ENCODE peak calls at places on chromosomes 13 and 19, in nine cellular contexts. N, J, L, C, H, W, V, Z and O are unnamed samples.
A peak's percentile ranks its signal among the peaks of the same experiment; 100 is the strongest.

GRCh38 chr13:73835138-73835721 is 299.0 kb downstream of the KLF12 start:
- DNase-seq in N (no peak), J (no peak), L (peak; percentile 28), C (no peak), H (no peak), W (no peak), V (no peak), Z (peak; percentile 56), O (no peak)

GRCh38 chr19:51511353-51511752 is 9.8 kb upstream of the SIGLEC12 start:
- DNase-seq in N (no peak), J (no peak), L (no peak), C (no peak), H (no peak), W (no peak), V (no peak), Z (no peak), O (no peak)

GRCh38 chr19:33269016-33269415 is 33.3 kb downstream of the CEBPA start:
- DNase-seq in N (no peak), J (no peak), L (no peak), C (no peak), H (no peak), W (peak; percentile 15), V (no peak), Z (no peak), O (no peak)

GRCh38 chr19:29660835-29661234 is 4.4 kb upstream of the PLEKHF1 start:
- DNase-seq in N (no peak), J (no peak), L (no peak), C (no peak), H (no peak), W (no peak), V (no peak), Z (no peak), O (no peak)

GRCh38 chr13:105972811-105973590 is 562.5 kb downstream of the EFNB2 start:
- DNase-seq in N (no peak), J (no peak), L (no peak), C (no peak), H (no peak), W (no peak), V (no peak), Z (no peak), O (no peak)

GRCh38 chr13:64332048-64332447 is 2898.1 kb downstream of the PCDH9 start:
- DNase-seq in N (no peak), J (no peak), L (no peak), C (no peak), H (no peak), W (no peak), V (no peak), Z (peak; percentile 10), O (no peak)

GRCh38 chr13:51923983-51924539 is 62.3 kb downstream of the CCDC70 start:
- DNase-seq in N (no peak), J (no peak), L (peak; percentile 30), C (no peak), H (peak; percentile 25), W (no peak), V (no peak), Z (no peak), O (no peak)

GRCh38 chr19:28207244-28207643 is 1005.7 kb downstream of the UQCRFS1 start:
- DNase-seq in N (no peak), J (no peak), L (no peak), C (no peak), H (no peak), W (no peak), V (no peak), Z (no peak), O (no peak)

GRCh38 chr19:10769533-10770491 is 51.9 kb downstream of the DNM2 start:
- DNase-seq in N (peak; percentile 64), J (no peak), L (no peak), C (peak; percentile 50), H (peak; percentile 36), W (peak; percentile 73), V (peak; percentile 33), Z (peak; percentile 26), O (peak; percentile 73)

GRCh38 chr13:26914624-26915023 is 154.0 kb upstream of the GPR12 start:
- DNase-seq in N (no peak), J (no peak), L (no peak), C (no peak), H (no peak), W (no peak), V (no peak), Z (no peak), O (no peak)

GRCh38 chr13:45466359-45466758 is 1.6 kb downstream of the COG3 start:
- DNase-seq in N (no peak), J (no peak), L (no peak), C (no peak), H (no peak), W (no peak), V (no peak), Z (no peak), O (no peak)

GRCh38 chr19:34179066-34179465 is 6.8 kb downstream of the LSM14A start:
- DNase-seq in N (no peak), J (no peak), L (no peak), C (no peak), H (no peak), W (no peak), V (no peak), Z (no peak), O (no peak)

GRCh38 chr19:39539165-39539518 is 819 bp downstream of the EID2 start:
- DNase-seq in N (no peak), J (no peak), L (peak; percentile 78), C (no peak), H (no peak), W (no peak), V (no peak), Z (peak; percentile 54), O (no peak)

GRCh38 chr13:35630551-35631275 is 154.2 kb upstream of the MAB21L1 start:
- DNase-seq in N (no peak), J (no peak), L (peak; percentile 15), C (no peak), H (no peak), W (no peak), V (no peak), Z (peak; percentile 70), O (no peak)

GRCh38 chr19:49057636-49058234 is at the start of gene CGB7:
- DNase-seq in N (peak; percentile 56), J (peak; percentile 56), L (peak; percentile 77), C (peak; percentile 73), H (peak; percentile 81), W (peak; percentile 83), V (peak; percentile 78), Z (peak; percentile 35), O (peak; percentile 79)

GRCh38 chr19:813359-814107 is 8.2 kb downstream of the PLPPR3 start:
- DNase-seq in N (no peak), J (no peak), L (no peak), C (no peak), H (no peak), W (no peak), V (no peak), Z (no peak), O (no peak)

GRCh38 chr13:62838891-62839290 is 1423.2 kb upstream of the PCDH20 start:
- DNase-seq in N (no peak), J (no peak), L (no peak), C (no peak), H (no peak), W (no peak), V (no peak), Z (no peak), O (no peak)

GRCh38 chr13:66665991-66666390 is 564.1 kb downstream of the PCDH9 start:
- DNase-seq in N (no peak), J (peak; percentile 65), L (no peak), C (no peak), H (no peak), W (no peak), V (peak; percentile 74), Z (peak; percentile 88), O (no peak)

GRCh38 chr19:58170860-58171259 is 12.0 kb upstream of the ZNF274 start:
- DNase-seq in N (no peak), J (no peak), L (peak; percentile 19), C (no peak), H (no peak), W (no peak), V (no peak), Z (peak; percentile 42), O (no peak)

GRCh38 chr13:20492641-20493040 is 33.0 kb downstream of the CRYL1 start:
- DNase-seq in N (no peak), J (no peak), L (peak; percentile 22), C (no peak), H (no peak), W (no peak), V (peak; percentile 6), Z (peak; percentile 65), O (no peak)

GRCh38 chr19:57103573-57104277 is 16.1 kb upstream of the USP29 start:
- DNase-seq in N (peak; percentile 49), J (peak; percentile 44), L (peak; percentile 28), C (peak; percentile 59), H (peak; percentile 41), W (no peak), V (peak; percentile 61), Z (peak; percentile 47), O (peak; percentile 76)

DNA sequence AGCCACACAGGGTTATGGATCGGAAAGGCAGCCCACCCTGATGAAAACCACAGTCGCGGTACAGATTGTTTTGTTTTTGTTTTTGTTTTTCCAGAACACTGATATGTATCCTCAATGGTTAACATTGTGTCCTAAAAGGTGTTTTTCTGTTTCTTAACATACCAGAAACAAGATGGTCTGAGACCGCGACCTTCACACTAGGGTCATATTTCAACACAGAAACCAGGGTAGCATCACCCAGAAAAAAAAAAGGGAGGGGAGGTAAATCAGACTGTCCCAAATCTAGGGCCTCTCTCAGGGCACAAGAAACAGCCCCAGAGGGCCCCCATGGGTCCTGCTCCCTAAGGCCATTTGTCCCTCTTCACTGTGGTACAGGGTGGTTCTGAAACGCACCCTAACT is 66.5 kb downstream of the INSR start:
- DNase-seq in N (no peak), J (no peak), L (no peak), C (no peak), H (no peak), W (no peak), V (no peak), Z (no peak), O (no peak)
- H3K4me1 ChIP-seq in N (peaks cover 36% of the 10 kb centered on the region), J (peaks cover 8% of the 10 kb centered on the region), L (no peaks in the 10 kb centered on the region), C (peaks cover 3% of the 10 kb centered on the region), H (peaks cover 16% of the 10 kb centered on the region), W (peaks cover 3% of the 10 kb centered on the region), V (peaks cover 13% of the 10 kb centered on the region), Z (no peaks in the 10 kb centered on the region), O (peaks cover 61% of the 10 kb centered on the region)

GRCh38 chr19:52897149-52897935 is at the start of gene ZNF320:
- DNase-seq in N (peak; percentile 96), J (peak; percentile 96), L (no peak), C (peak; percentile 96), H (peak; percentile 98), W (peak; percentile 98), V (peak; percentile 98), Z (peak; percentile 87), O (peak; percentile 98)
- TF ChIP-seq POLR2A in N (peak; percentile 64), J (peak; percentile 69), L (no peak), C (peak; percentile 71), H (peak; percentile 36), W (peak; percentile 81), V (peak; percentile 17), Z (peak; percentile 61), O (peak; percentile 73)

GRCh38 chr13:56752630-56753029 is 388.1 kb upstream of the PRR20A start:
- DNase-seq in N (no peak), J (no peak), L (no peak), C (no peak), H (no peak), W (no peak), V (no peak), Z (no peak), O (no peak)

GRCh38 chr13:56755181-56755580 is 385.5 kb upstream of the PRR20A start:
- DNase-seq in N (no peak), J (no peak), L (no peak), C (no peak), H (no peak), W (no peak), V (no peak), Z (no peak), O (no peak)
- H3K27ac ChIP-seq in N (no peak overlapping the region), J (no peak overlapping the region), L (no peak overlapping the region), C (no peak overlapping the region), H (no peak overlapping the region), W (no peak overlapping the region), V (no peak overlapping the region), Z (no peak overlapping the region), O (no peak overlapping the region)

GRCh38 chr13:110474713-110475112 is 86.8 kb downstream of the RAB20 start:
- DNase-seq in N (no peak), J (no peak), L (no peak), C (no peak), H (no peak), W (no peak), V (no peak), Z (peak; percentile 11), O (no peak)
- H3K4me1 ChIP-seq in N (no peaks in the 10 kb centered on the region), J (no peaks in the 10 kb centered on the region), L (no peaks in the 10 kb centered on the region), C (no peaks in the 10 kb centered on the region), H (no peaks in the 10 kb centered on the region), W (peaks cover 8% of the 10 kb centered on the region), V (no peaks in the 10 kb centered on the region), Z (no peaks in the 10 kb centered on the region), O (peaks cover 8% of the 10 kb centered on the region)